ENCODE peak calls at places on chromosome 9, in five cellular contexts. M is GM23338, Z is astrocyte, V is HCT116, I is GM23248. A is an unnamed sample.

GRCh38 chr9:106445107-106445506 is 417.9 kb upstream of the ZNF462 start:
- DNase-seq in M (no peak), Z (no peak), V (no peak), I (no peak), A (no peak)

GRCh38 chr9:134778156-134778555 is 102.5 kb upstream of the FCN2 start:
- DNase-seq in M (no peak), Z (peak; percentile 48), V (no peak), I (no peak), A (no peak)

GRCh38 chr9:115204827-115205506 is 87.0 kb upstream of the TNC start:
- DNase-seq in M (no peak), Z (peak; percentile 96), V (no peak), I (peak; percentile 89), A (no peak)

GRCh38 chr9:134968011-134968822 is 50.5 kb upstream of the FCN1 start:
- DNase-seq in M (peak; percentile 33), Z (peak; percentile 10), V (no peak), I (no peak), A (no peak)

GRCh38 chr9:70117835-70118319 is 74.2 kb downstream of the MAMDC2 start:
- DNase-seq in M (no peak), Z (peak; percentile 88), V (no peak), I (peak; percentile 42), A (peak; percentile 81)

GRCh38 chr9:106964822-106965525 is 102.0 kb downstream of the ZNF462 start:
- DNase-seq in M (no peak), Z (no peak), V (no peak), I (peak; percentile 25), A (no peak)

GRCh38 chr9:98038958-98039357 is 17.6 kb upstream of the NANS start:
- DNase-seq in M (no peak), Z (no peak), V (no peak), I (no peak), A (no peak)

GRCh38 chr9:135084881-135085760 is 2.3 kb upstream of the OLFM1 start:
- DNase-seq in M (no peak), Z (no peak), V (no peak), I (no peak), A (no peak)

GRCh38 chr9:110255417-110256141 is 728 bp downstream of the TXN start:
- DNase-seq in M (peak; percentile 51), Z (peak; percentile 27), V (no peak), I (peak; percentile 85), A (peak; percentile 77)
- H3K79me2 ChIP-seq in M (peaks cover 63% of the 10 kb centered on the region), Z (peaks cover 57% of the 10 kb centered on the region), V (peaks cover 57% of the 10 kb centered on the region), I (peaks cover 56% of the 10 kb centered on the region), A (peaks cover 80% of the 10 kb centered on the region)

DNA sequence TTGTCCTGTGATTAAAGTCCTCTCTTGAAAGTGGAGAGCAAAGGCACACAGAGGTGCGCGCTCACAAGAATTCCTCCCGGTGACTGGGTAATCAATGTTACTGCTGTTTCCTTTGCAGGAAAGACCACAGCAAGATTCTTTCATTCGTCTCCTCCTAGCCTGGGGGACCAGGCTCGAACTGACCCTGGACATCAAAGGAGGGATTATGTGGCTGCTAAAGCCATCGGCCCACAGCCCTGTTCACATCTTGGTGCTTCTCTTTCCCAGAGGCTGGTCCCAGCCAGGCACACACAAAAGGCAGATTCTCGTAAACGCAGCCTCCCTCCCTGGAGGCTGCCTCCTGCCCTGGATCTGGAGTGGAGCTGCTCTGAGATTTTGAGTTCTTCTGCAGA is 230.9 kb downstream of the FANCC start:
- DNase-seq in M (no peak), Z (no peak), V (no peak), I (no peak), A (no peak)
- H3K4me2 ChIP-seq in M (no peak overlapping the region), Z (no peak overlapping the region), V (no peak overlapping the region), I (no peak overlapping the region), A (no peak overlapping the region)

GRCh38 chr9:76001494-76001893 is 111.0 kb downstream of the PCSK5 start:
- DNase-seq in M (no peak), Z (no peak), V (no peak), I (no peak), A (no peak)
- H3K79me2 ChIP-seq in M (peaks cover 46% of the 10 kb centered on the region), Z (no peaks in the 10 kb centered on the region), V (no peaks in the 10 kb centered on the region), I (no peaks in the 10 kb centered on the region), A (no peaks in the 10 kb centered on the region)

DNA sequence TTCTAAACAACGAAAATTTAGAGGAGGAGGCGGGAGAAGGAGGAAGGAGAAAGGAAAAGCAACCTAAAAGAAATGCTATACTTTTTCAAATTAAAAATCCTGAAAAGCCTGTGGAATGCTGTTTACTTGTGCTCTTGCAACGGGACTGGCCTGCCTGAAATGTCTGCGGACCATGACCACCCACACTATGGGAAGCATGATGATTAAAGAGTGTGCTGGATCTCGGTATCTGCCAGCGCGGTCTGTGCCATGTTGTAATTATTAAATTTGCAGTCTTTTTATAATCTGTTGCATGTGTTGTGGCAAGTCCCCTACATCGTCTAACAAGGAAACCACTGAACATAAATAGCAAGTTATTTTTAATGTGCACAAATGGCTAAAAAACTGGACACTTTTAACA is 111.4 kb downstream of the FANCC start:
- DNase-seq in M (no peak), Z (peak; percentile 26), V (no peak), I (peak; percentile 42), A (no peak)
- H3K4me2 ChIP-seq in M (no peak overlapping the region), Z (peak overlapping the region; percentile 9), V (no peak overlapping the region), I (no peak overlapping the region), A (no peak overlapping the region)

GRCh38 chr9:123232332-123232731 is 36.1 kb downstream of the STRBP start:
- DNase-seq in M (peak; percentile 53), Z (no peak), V (no peak), I (no peak), A (no peak)
- H3K79me2 ChIP-seq in M (peaks cover 91% of the 10 kb centered on the region), Z (no peaks in the 10 kb centered on the region), V (peaks cover 22% of the 10 kb centered on the region), I (no peaks in the 10 kb centered on the region), A (no peaks in the 10 kb centered on the region)